ENCODE peak calls at places on chromosomes 11 and 22, in ten cellular contexts. C is omental fat pad; Z is kidney; G is naive thymus-derived CD8-positive, alpha-beta T cell; Y is breast epithelium; S is body of pancreas; B is kidney glomerular epithelial cell; F is stimulated activated naive CD8-positive, alpha-beta T cell treated with anti-CD3 and anti-CD28 coated beads, Interleukin-15, Interleukin-2, amounts not matched to agents 100 U/mL and 50 U/mL, for 24 hours; U is Daoy; A is activated T-cell treated with anti-CD3 and anti-CD28 coated beads, Interleukin-2, amount 50 U/mL, for 48 hours. N is an unnamed sample.
A peak's percentile ranks its signal among the peaks of the same experiment; 100 is the strongest.

GRCh38 chr11:1652442-1652777 is 22.8 kb downstream of the KRTAP5-5 start:
- DNase-seq in A (no peak), Y (no peak), S (no peak), F (no peak), G (no peak), B (no peak), Z (peak; percentile 55), U (no peak), C (no peak), N (no peak)

GRCh38 chr11:107018902-107019493 is 722 bp upstream of the GUCY1A2 start:
- DNase-seq in F (peak; percentile 7), U (peak; percentile 67), Z (peak; percentile 91), C (no peak), A (peak; percentile 21), B (peak; percentile 52), Y (peak; percentile 59), G (no peak), S (peak; percentile 63), N (no peak)

GRCh38 chr11:24515632-24516031 is 18.8 kb downstream of the LUZP2 start:
- DNase-seq in U (no peak), Z (no peak), Y (no peak), F (no peak), G (no peak), S (no peak), B (no peak), A (no peak), C (no peak), N (no peak)

GRCh38 chr11:10450451-10451398 is 4.3 kb upstream of the AMPD3 start:
- DNase-seq in A (peak; percentile 72), G (peak; percentile 47), C (no peak), Y (peak; percentile 68), B (peak; percentile 17), S (peak; percentile 77), U (no peak), F (peak; percentile 56), Z (peak; percentile 81), N (peak; percentile 68)

GRCh38 chr22:37499006-37499707 is 13.0 kb upstream of the MFNG start:
- DNase-seq in A (no peak), U (no peak), S (no peak), G (no peak), C (no peak), B (no peak), F (no peak), Y (no peak), Z (no peak), N (no peak)

GRCh38 chr22:17057959-17058814 is 26.6 kb upstream of the IL17RA start:
- DNase-seq in Y (peak; percentile 62), Z (no peak), F (peak; percentile 63), A (peak; percentile 68), S (peak; percentile 73), C (peak; percentile 39), U (peak; percentile 72), G (peak; percentile 51), B (peak; percentile 76), N (peak; percentile 65)

GRCh38 chr11:47552581-47553416 is at the start of gene CELF1:
- DNase-seq in B (peak; percentile 84), Z (peak; percentile 97), F (peak; percentile 94), S (peak; percentile 91), U (peak; percentile 96), G (peak; percentile 89), A (peak; percentile 96), C (peak; percentile 75), Y (peak; percentile 90), N (peak; percentile 92)

GRCh38 chr11:100808904-100809491 is 121.9 kb downstream of the ARHGAP42 start:
- DNase-seq in G (no peak), B (peak; percentile 43), F (no peak), Z (no peak), Y (no peak), A (no peak), S (no peak), U (peak; percentile 79), C (no peak), N (no peak)

GRCh38 chr22:48444320-48445112 is 1383.2 kb downstream of the BRD1 start:
- DNase-seq in F (no peak), B (no peak), G (no peak), Y (no peak), Z (peak; percentile 59), U (peak; percentile 75), S (no peak), C (no peak), A (no peak), N (no peak)

GRCh38 chr11:93542753-93543246 is 391 bp downstream of the SMCO4 start:
- DNase-seq in U (no peak), Z (peak; percentile 81), S (no peak), A (peak; percentile 53), F (no peak), Y (no peak), C (no peak), B (no peak), G (no peak), N (no peak)

GRCh38 chr22:50218996-50219727 is 18.4 kb downstream of the SELENOO start:
- DNase-seq in F (no peak), Z (peak; percentile 90), C (peak; percentile 51), U (peak; percentile 69), G (no peak), Y (peak; percentile 87), S (peak; percentile 95), A (no peak), B (peak; percentile 7), N (no peak)

GRCh38 chr11:86183694-86184093 is 60.9 kb upstream of the EED start:
- DNase-seq in Y (no peak), F (peak; percentile 58), S (no peak), B (peak; percentile 24), G (no peak), A (peak; percentile 67), C (no peak), Z (no peak), U (peak; percentile 57), N (peak; percentile 51)

GRCh38 chr11:108906826-108907225 is 242.0 kb downstream of the DDX10 start:
- DNase-seq in G (no peak), A (no peak), C (no peak), Y (no peak), Z (no peak), S (no peak), F (no peak), U (no peak), B (no peak), N (no peak)

GRCh38 chr22:41596776-41597634 is 7.4 kb upstream of the PMM1 start:
- DNase-seq in F (peak; percentile 54), Y (peak; percentile 60), A (peak; percentile 62), U (peak; percentile 65), S (peak; percentile 80), Z (peak; percentile 78), C (no peak), G (peak; percentile 19), B (peak; percentile 35), N (peak; percentile 43)

GRCh38 chr22:37144180-37144554 is 5.5 kb downstream of the IL2RB start:
- DNase-seq in S (no peak), Y (no peak), Z (peak; percentile 54), B (no peak), A (no peak), U (no peak), G (no peak), C (no peak), F (no peak), N (no peak)

GRCh38 chr11:64856382-64857227 is 12.2 kb upstream of the CDC42BPG start:
- DNase-seq in F (peak; percentile 83), S (peak; percentile 50), A (peak; percentile 86), C (peak; percentile 68), Z (peak; percentile 95), Y (no peak), G (no peak), B (peak; percentile 59), U (peak; percentile 98), N (peak; percentile 87)

GRCh38 chr11:28017816-28018215 is 90.1 kb downstream of the KIF18A start:
- DNase-seq in C (no peak), Y (no peak), B (no peak), G (no peak), Z (no peak), F (no peak), U (no peak), A (no peak), S (no peak), N (no peak)

GRCh38 chr11:29957406-29957805 is 59.4 kb downstream of the KCNA4 start:
- DNase-seq in B (no peak), G (no peak), S (no peak), F (no peak), Y (no peak), Z (no peak), C (no peak), U (no peak), A (no peak), N (no peak)

GRCh38 chr11:71188886-71189767 is 63.2 kb downstream of the SHANK2 start:
- DNase-seq in F (no peak), C (no peak), A (no peak), B (no peak), U (no peak), Y (peak; percentile 25), G (no peak), S (no peak), Z (peak; percentile 54), N (no peak)

GRCh38 chr11:76598426-76598839 is 72.1 kb downstream of the LRRC32 start:
- DNase-seq in Y (no peak), B (no peak), G (no peak), C (no peak), Z (no peak), A (peak; percentile 46), S (no peak), F (peak; percentile 62), U (peak; percentile 75), N (no peak)

GRCh38 chr22:47334596-47334995 is 572.1 kb downstream of the TBC1D22A start:
- DNase-seq in G (no peak), B (no peak), F (no peak), Y (no peak), Z (no peak), S (no peak), U (no peak), A (no peak), C (no peak), N (no peak)

GRCh38 chr11:65625628-65626342 is 10.2 kb downstream of the PCNX3 start:
- DNase-seq in G (peak; percentile 72), A (peak; percentile 65), F (peak; percentile 51), U (peak; percentile 57), Z (peak; percentile 84), B (no peak), C (no peak), S (peak; percentile 60), Y (no peak), N (peak; percentile 51)

GRCh38 chr11:35317253-35317652 is 102.1 kb downstream of the SLC1A2 start:
- DNase-seq in G (no peak), F (no peak), C (no peak), A (no peak), Z (no peak), U (no peak), Y (no peak), S (peak; percentile 56), B (no peak), N (no peak)

GRCh38 chr11:107545101-107545514 is 20.4 kb downstream of the ALKBH8 start:
- DNase-seq in F (no peak), C (no peak), A (no peak), S (no peak), B (peak; percentile 75), G (no peak), Z (no peak), Y (no peak), U (peak; percentile 69), N (no peak)

GRCh38 chr11:100949443-100949842 is 180.2 kb downstream of the PGR start:
- DNase-seq in B (no peak), Y (no peak), G (no peak), S (no peak), F (no peak), A (no peak), C (no peak), Z (no peak), U (no peak), N (no peak)

GRCh38 chr11:11740081-11740702 is 101.6 kb upstream of the USP47 start:
- DNase-seq in U (no peak), B (no peak), S (no peak), C (no peak), Z (no peak), Y (no peak), G (no peak), F (no peak), A (no peak), N (no peak)

GRCh38 chr22:46823654-46824053 is 61.2 kb downstream of the TBC1D22A start:
- DNase-seq in G (no peak), Z (peak; percentile 63), U (no peak), A (no peak), B (no peak), S (no peak), C (no peak), Y (no peak), F (no peak), N (no peak)

GRCh38 chr11:127133061-127133460 is 132.5 kb upstream of the KIRREL3 start:
- DNase-seq in U (peak; percentile 56), F (no peak), Z (no peak), G (no peak), C (no peak), S (no peak), Y (no peak), B (no peak), A (no peak), N (no peak)